ENCODE peak calls at places on chromosomes 2 and 18, in five cellular contexts. U is Peyer's patch, F is cardiac fibroblast, Y is fibroblast of pulmonary artery, P is WERI-Rb-1. G is an unnamed sample.

GRCh38 chr18:32373995-32374394 is 96.7 kb downstream of the GAREM1 start:
- DNase-seq in Y (peak; percentile 64), F (peak; percentile 73), P (no peak), U (no peak), G (peak; percentile 73)

GRCh38 chr2:172985139-172985874 is 90.3 kb upstream of the MAP3K20 start:
- DNase-seq in P (no peak), Y (no peak), F (no peak), U (no peak), G (peak; percentile 83)

GRCh38 chr2:96763511-96764252 is 3.0 kb downstream of the CNNM4 start:
- DNase-seq in U (no peak), Y (no peak), F (no peak), P (peak; percentile 52), G (no peak)

GRCh38 chr2:12113364-12113763 is 366.9 kb downstream of the LPIN1 start:
- DNase-seq in U (no peak), Y (no peak), P (no peak), F (no peak), G (no peak)

GRCh38 chr2:85846411-85846810 is 42.4 kb downstream of the ST3GAL5 start:
- DNase-seq in P (no peak), Y (no peak), U (no peak), F (peak; percentile 63), G (no peak)

GRCh38 chr18:35672897-35673296 is 91.4 kb downstream of the GALNT1 start:
- DNase-seq in P (no peak), U (no peak), F (peak; percentile 65), Y (peak; percentile 13), G (peak; percentile 70)

GRCh38 chr2:200540793-200541192 is 14.8 kb downstream of the SGO2 start:
- DNase-seq in U (no peak), Y (no peak), P (no peak), F (no peak), G (no peak)

GRCh38 chr2:64122358-64122757 is 21.9 kb downstream of the PELI1 start:
- DNase-seq in U (no peak), F (no peak), Y (no peak), P (no peak), G (no peak)

GRCh38 chr18:46555724-46556123 is 101.3 kb downstream of the LOXHD1 start:
- DNase-seq in F (no peak), U (no peak), P (peak; percentile 82), Y (peak; percentile 11), G (peak; percentile 65)

GRCh38 chr2:140891614-140892212 is 1239.1 kb downstream of the LRP1B start:
- DNase-seq in U (no peak), F (no peak), P (no peak), Y (no peak), G (no peak)
- TF ChIP-seq CTCF in U (no peak), F (no peak), P (peak; percentile 30), Y (peak; percentile 28), G (peak; percentile 17)

GRCh38 chr2:191758420-191759199 is 80.7 kb downstream of the NABP1 start:
- DNase-seq in P (peak; percentile 62), U (peak; percentile 38), Y (peak; percentile 44), F (peak; percentile 59), G (peak; percentile 82)
- TF ChIP-seq CTCF in P (peak; percentile 88), U (peak; percentile 61), Y (peak; percentile 67), F (peak; percentile 69), G (peak; percentile 57)

GRCh38 chr2:216284708-216285107 is 87.6 kb downstream of the MARCHF4 start:
- DNase-seq in Y (no peak), U (no peak), P (no peak), F (no peak), G (no peak)
- TF ChIP-seq CTCF in Y (no peak), U (no peak), P (no peak), F (no peak), G (no peak)

DNA sequence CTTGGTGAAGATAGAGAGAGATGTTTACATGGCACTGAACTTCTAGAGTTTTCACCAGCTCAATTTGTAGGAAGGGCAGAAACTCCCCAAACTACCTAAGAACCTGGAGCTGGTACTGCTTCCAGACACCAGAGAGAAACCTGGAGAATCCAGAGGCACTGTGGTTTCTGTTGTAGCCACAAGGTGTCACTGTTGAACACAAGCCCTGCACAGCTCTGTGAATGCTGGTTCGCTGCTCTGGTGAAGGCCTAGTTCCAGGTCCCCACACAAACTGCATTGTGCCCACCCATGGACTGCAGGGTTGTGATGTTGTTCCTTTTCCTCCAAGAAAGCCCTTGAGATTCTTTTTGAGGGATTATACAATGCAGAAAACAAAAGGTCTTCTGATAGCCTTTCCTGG is 150.5 kb upstream of the HS6ST1 start:
- DNase-seq in F (peak; percentile 18), Y (no peak), U (no peak), P (peak; percentile 27), G (no peak)
- TF ChIP-seq CTCF in F (peak; percentile 48), Y (peak; percentile 46), U (peak; percentile 13), P (peak; percentile 86), G (peak; percentile 15)

DNA sequence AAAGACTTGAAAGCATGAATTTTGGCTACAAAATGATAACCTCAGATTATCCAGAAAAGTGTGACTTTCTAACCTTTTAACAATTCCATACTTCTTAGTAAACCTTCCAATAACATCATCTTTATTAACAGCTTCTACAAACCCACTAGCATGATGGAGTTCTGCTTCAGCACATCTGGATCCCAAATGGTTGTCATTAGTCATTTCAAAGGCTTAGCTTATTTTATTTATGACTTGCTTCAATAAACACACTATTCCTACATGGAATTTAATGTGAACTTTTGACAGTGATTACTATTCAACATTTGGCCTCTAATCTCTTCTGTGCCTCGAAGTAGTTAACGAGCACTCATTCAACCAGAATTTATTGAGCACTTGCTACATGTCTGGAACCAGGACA is 808.3 kb downstream of the TSN start:
- DNase-seq in P (no peak), Y (no peak), U (no peak), F (no peak), G (no peak)
- TF ChIP-seq CTCF in P (no peak), Y (no peak), U (no peak), F (no peak), G (no peak)

DNA sequence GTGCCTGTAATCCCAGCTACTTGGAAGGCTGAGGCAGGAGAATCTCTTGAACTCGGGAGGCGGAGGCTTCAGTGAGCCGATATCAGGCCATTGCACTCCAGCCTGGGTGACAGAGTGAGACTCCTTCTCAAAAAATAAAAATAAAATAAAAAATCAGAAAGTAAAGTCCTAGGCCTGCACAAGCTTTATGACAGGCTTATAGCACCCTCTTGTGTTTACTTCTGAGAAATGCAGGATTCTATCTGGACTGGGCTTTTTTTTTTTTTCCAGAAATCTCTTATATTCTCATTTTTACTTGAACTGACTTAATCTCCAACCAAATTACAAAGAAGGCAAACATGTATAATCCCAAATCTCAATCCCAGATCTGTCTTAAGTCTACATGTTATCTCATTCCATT is 26.1 kb upstream of the REG3G start:
- DNase-seq in Y (peak; percentile 36), U (no peak), P (no peak), F (peak; percentile 23), G (peak; percentile 6)
- TF ChIP-seq CTCF in Y (peak; percentile 36), U (peak; percentile 40), P (peak; percentile 16), F (peak; percentile 7), G (no peak)

DNA sequence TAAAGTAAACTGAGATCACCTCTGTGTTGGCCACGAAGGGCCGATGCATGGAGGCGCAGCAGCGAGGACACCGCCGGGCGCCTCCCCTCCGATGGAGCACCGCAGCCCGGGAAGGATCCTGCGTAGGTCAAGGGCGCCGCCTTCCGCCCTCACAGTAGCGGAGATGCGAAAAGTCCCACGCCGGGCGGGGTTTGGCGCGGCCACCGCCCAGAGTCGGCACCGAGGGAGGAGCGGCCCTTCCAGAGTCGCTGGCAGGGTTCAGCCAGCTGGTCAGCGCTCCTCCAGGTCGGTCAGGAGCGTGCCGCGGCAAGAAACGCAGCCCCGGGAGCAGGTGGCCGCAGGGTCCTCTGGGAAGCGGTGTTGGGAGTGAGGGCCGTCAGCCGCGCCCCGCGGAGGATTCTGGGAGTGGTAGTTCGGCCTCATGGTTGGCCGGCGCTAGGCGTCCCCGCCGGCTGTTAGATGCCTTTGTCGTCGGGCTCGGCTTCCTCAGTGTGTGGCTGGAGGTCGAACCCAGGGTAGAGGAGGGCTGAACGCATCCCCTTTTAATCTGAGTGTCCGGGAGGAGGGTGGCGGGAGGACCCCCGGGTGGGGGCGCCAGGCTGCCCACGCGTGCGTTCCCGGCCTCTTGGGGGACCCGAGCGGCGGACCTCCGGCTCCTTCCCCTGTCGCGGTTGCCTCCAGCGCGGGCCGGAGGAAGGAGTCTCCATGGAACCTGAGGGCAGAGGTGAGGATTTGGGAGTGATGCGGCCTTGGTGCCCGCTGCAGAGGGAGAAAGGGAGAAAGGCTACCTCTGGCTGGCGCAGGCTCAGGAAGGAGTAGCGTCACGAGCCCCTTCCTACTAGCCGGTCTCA is at the start of gene ZNF892:
- DNase-seq in Y (peak; percentile 90), F (peak; percentile 89), U (peak; percentile 84), P (peak; percentile 97), G (peak; percentile 94)
- TF ChIP-seq CTCF in Y (peak; percentile 17), F (peak; percentile 31), U (peak; percentile 35), P (peak; percentile 80), G (peak; percentile 61)

G was measured in MCF 10A.